ENCODE peak calls at places on chromosomes 4 and X, in seven cellular contexts. X is right lobe of liver, C is sigmoid colon, O is left ventricle myocardium inferior, K is endothelial cell of umbilical vein, S is K562, H is vagina. I is an unnamed sample.

GRCh38 chrX:119181491-119181890 is 53.9 kb upstream of the KIAA1210 start:
- DNase-seq in X (peak; percentile 55), C (no peak), O (no peak), K (no peak), S (no peak), H (no peak), I (no peak)

GRCh38 chr4:110624016-110624770 is 1.3 kb upstream of the PITX2 start:
- DNase-seq in X (no peak), C (no peak), O (no peak), K (no peak), S (no peak), H (no peak), I (no peak)

GRCh38 chrX:118730500-118731247 is 3.3 kb downstream of the IL13RA1 start:
- DNase-seq in X (no peak), C (no peak), O (no peak), K (peak; percentile 67), S (no peak), H (no peak), I (peak; percentile 30)

GRCh38 chr4:139416073-139416673 is 37.7 kb upstream of the RAB33B start:
- DNase-seq in X (no peak), C (no peak), O (no peak), K (peak; percentile 58), S (peak; percentile 38), H (no peak), I (no peak)

GRCh38 chrX:15873566-15873965 is 19.0 kb upstream of the AP1S2 start:
- DNase-seq in X (no peak), C (no peak), O (no peak), K (no peak), S (no peak), H (no peak), I (no peak)

GRCh38 chrX:70434914-70435586 is 9.6 kb upstream of the DLG3 start:
- DNase-seq in X (no peak), C (no peak), O (peak; percentile 33), K (no peak), S (no peak), H (no peak), I (no peak)

GRCh38 chr4:174865418-174865985 is 36.5 kb upstream of the GLRA3 start:
- DNase-seq in X (no peak), C (no peak), O (no peak), K (no peak), S (no peak), H (no peak), I (no peak)

GRCh38 chr4:118124977-118125376 is 90.7 kb downstream of the NDST3 start:
- DNase-seq in X (no peak), C (no peak), O (no peak), K (peak; percentile 12), S (no peak), H (no peak), I (no peak)

GRCh38 chr4:55321707-55322264 is 24.3 kb upstream of the SRD5A3 start:
- DNase-seq in X (peak; percentile 54), C (peak; percentile 76), O (peak; percentile 28), K (peak; percentile 82), S (peak; percentile 62), H (no peak), I (peak; percentile 39)

GRCh38 chrX:30649859-30650258 is 3.4 kb upstream of the GK start:
- DNase-seq in X (no peak), C (no peak), O (no peak), K (no peak), S (no peak), H (no peak), I (no peak)

GRCh38 chrX:31656013-31656412 is 584.2 kb upstream of the FTHL17 start:
- DNase-seq in X (no peak), C (no peak), O (no peak), K (peak; percentile 22), S (no peak), H (no peak), I (no peak)

GRCh38 chr4:7031526-7032449 is 11.4 kb upstream of the TADA2B start:
- DNase-seq in X (no peak), C (no peak), O (no peak), K (no peak), S (peak; percentile 89), H (no peak), I (no peak)

GRCh38 chrX:46754450-46755075 is 4.4 kb downstream of the SLC9A7 start:
- DNase-seq in X (no peak), C (no peak), O (no peak), K (no peak), S (no peak), H (no peak), I (no peak)

GRCh38 chr4:174259580-174259979 is 23.9 kb downstream of the FBXO8 start:
- DNase-seq in X (no peak), C (no peak), O (no peak), K (no peak), S (no peak), H (no peak), I (no peak)

GRCh38 chrX:67544281-67544680 is 460 bp downstream of the AR start:
- DNase-seq in X (no peak), C (peak; percentile 65), O (peak; percentile 19), K (no peak), S (no peak), H (no peak), I (no peak)

GRCh38 chr4:2333356-2333841 is 71.5 kb upstream of the MXD4 start:
- DNase-seq in X (no peak), C (no peak), O (no peak), K (no peak), S (no peak), H (no peak), I (no peak)

GRCh38 chrX:499870-500364 is 113.2 kb upstream of the PPP2R3B start:
- DNase-seq in X (no peak), C (no peak), O (no peak), K (no peak), S (no peak), H (no peak), I (no peak)

GRCh38 chrX:44032479-44032878 is 59.3 kb upstream of the NDP start:
- DNase-seq in X (no peak), C (no peak), O (no peak), K (no peak), S (no peak), H (no peak), I (no peak)

GRCh38 chr4:101171747-101172146 is 175.6 kb downstream of the PPP3CA start:
- DNase-seq in X (no peak), C (no peak), O (no peak), K (peak; percentile 46), S (no peak), H (no peak), I (no peak)

GRCh38 chr4:39697740-39698423 is at the start of gene UBE2K:
- DNase-seq in X (peak; percentile 93), C (peak; percentile 94), O (peak; percentile 91), K (peak; percentile 81), S (peak; percentile 94), H (peak; percentile 90), I (no peak)

GRCh38 chr4:113248320-113248719 is 198.9 kb downstream of the ANK2 start:
- DNase-seq in X (no peak), C (no peak), O (no peak), K (no peak), S (no peak), H (no peak), I (no peak)

GRCh38 chr4:121189811-121190210 is 25.7 kb upstream of the TNIP3 start:
- DNase-seq in X (no peak), C (no peak), O (no peak), K (no peak), S (no peak), H (no peak), I (no peak)

GRCh38 chr4:95556460-95556859 is 7.7 kb upstream of the UNC5C start:
- DNase-seq in X (no peak), C (no peak), O (no peak), K (no peak), S (no peak), H (no peak), I (no peak)

GRCh38 chr4:77777135-77777777 is 41.9 kb downstream of the CNOT6L start:
- DNase-seq in X (no peak), C (no peak), O (no peak), K (no peak), S (no peak), H (no peak), I (no peak)

GRCh38 chrX:26927419-26927818 is 535.7 kb downstream of the PPP4R3C start:
- DNase-seq in X (no peak), C (no peak), O (no peak), K (no peak), S (no peak), H (no peak), I (no peak)

GRCh38 chrX:30141966-30142365 is 73.4 kb upstream of the MAGEB2 start:
- DNase-seq in X (no peak), C (no peak), O (no peak), K (peak; percentile 35), S (peak; percentile 33), H (no peak), I (no peak)

GRCh38 chr4:127069675-127070074 is 563.1 kb upstream of the INTU start:
- DNase-seq in X (no peak), C (no peak), O (no peak), K (no peak), S (no peak), H (no peak), I (no peak)

GRCh38 chr4:112378858-112379257 is 81.7 kb downstream of the ALPK1 start:
- DNase-seq in X (no peak), C (no peak), O (no peak), K (no peak), S (no peak), H (no peak), I (no peak)

GRCh38 chr4:1234811-1235292 is 14.1 kb downstream of the CTBP1 start:
- DNase-seq in X (no peak), C (peak; percentile 60), O (peak; percentile 11), K (no peak), S (no peak), H (no peak), I (no peak)
- H3K4me3 ChIP-seq in X (no peak overlapping the region), C (no peak overlapping the region), O (peak overlapping the region; percentile 29), K (no peak overlapping the region), S (no peak overlapping the region), H (no peak overlapping the region), I (no peak overlapping the region)

GRCh38 chr4:154120277-154120676 is 331.4 kb upstream of the SFRP2 start:
- DNase-seq in X (no peak), C (no peak), O (no peak), K (no peak), S (no peak), H (no peak), I (no peak)
- TF ChIP-seq CTCF in X (no peak), C (no peak), O (no peak), K (no peak), S (no peak), H (no peak), I (no peak)

GRCh38 chrX:36443007-36443406 is 523.5 kb downstream of the CFAP47 start:
- DNase-seq in X (no peak), C (no peak), O (no peak), K (no peak), S (no peak), H (no peak), I (no peak)
- H3K4me1 ChIP-seq in X (no peaks in the 10 kb centered on the region), C (no peaks in the 10 kb centered on the region), O (no peaks in the 10 kb centered on the region), K (no peaks in the 10 kb centered on the region), S (no peaks in the 10 kb centered on the region), H (no peaks in the 10 kb centered on the region), I (no peaks in the 10 kb centered on the region)

DNA sequence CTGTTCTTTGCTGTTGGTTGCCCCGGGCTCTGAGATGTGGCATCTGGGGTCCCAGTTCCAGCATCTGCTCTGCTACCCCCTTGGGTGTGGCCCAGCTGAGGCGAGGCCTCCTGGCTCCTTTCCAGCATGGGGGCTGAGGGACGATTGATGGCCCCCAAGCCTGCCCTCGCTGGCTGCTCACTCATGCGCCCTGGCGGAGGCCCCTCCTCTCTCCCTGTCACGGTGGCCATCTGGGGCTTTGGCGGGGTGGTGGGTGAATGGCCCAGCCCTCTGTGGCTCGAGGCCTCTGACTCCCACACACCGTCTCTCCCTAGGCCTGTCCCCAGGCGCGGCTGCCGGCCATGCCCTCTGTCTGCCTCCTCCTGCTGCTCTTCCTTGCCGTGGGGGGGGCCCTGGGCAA is 1.8 kb downstream of the PLXNA3 start:
- DNase-seq in X (no peak), C (no peak), O (no peak), K (no peak), S (peak; percentile 55), H (no peak), I (no peak)
- H3K4me3 ChIP-seq in X (no peak overlapping the region), C (peak overlapping the region; percentile 59), O (peak overlapping the region; percentile 75), K (no peak overlapping the region), S (peak overlapping the region; percentile 59), H (peak overlapping the region; percentile 69), I (peak overlapping the region; percentile 78)

I was measured in Panc1.